ENCODE peak calls at places on chromosome 11, in ten cellular contexts. J is HL-60, R is stomach, D is HCT116, K is GM23338, E is upper lobe of left lung, B is sigmoid colon, T is Panc1, U is spleen, O is transverse colon. Q is an unnamed sample.

GRCh38 chr11:57458060-57458409 is 2.3 kb upstream of the RTN4RL2 start:
- DNase-seq in J (no peak), R (no peak), D (no peak), K (peak), E (no peak), B (no peak), T (no peak), U (no peak), O (no peak), Q (no peak)

GRCh38 chr11:126212089-126212660 is 593 bp downstream of the FAM118B start:
- DNase-seq in J (no peak), R (no peak), D (no peak), K (peak), E (no peak), B (no peak), T (no peak), U (no peak), O (no peak), Q (peak)

GRCh38 chr11:10426475-10426874 is 28.6 kb upstream of the AMPD3 start:
- DNase-seq in J (no peak), R (no peak), D (no peak), K (no peak), E (no peak), B (no peak), T (no peak), U (no peak), O (no peak), Q (no peak)

GRCh38 chr11:132941024-132941646 is 591.2 kb downstream of the OPCML start:
- DNase-seq in J (peak), R (no peak), D (no peak), K (peak), E (no peak), B (no peak), T (peak), U (no peak), O (no peak), Q (peak)

GRCh38 chr11:110490886-110491285 is 61.1 kb downstream of the FDX1 start:
- DNase-seq in J (no peak), R (no peak), D (no peak), K (no peak), E (no peak), B (no peak), T (no peak), U (no peak), O (no peak), Q (no peak)

GRCh38 chr11:125980421-125980820 is 34.6 kb downstream of the VSIG10L2 start:
- DNase-seq in J (no peak), R (no peak), D (no peak), K (no peak), E (no peak), B (no peak), T (no peak), U (no peak), O (no peak), Q (no peak)

GRCh38 chr11:97361812-97362378 is 972.1 kb downstream of the JRKL start:
- DNase-seq in J (no peak), R (no peak), D (no peak), K (no peak), E (no peak), B (no peak), T (no peak), U (no peak), O (no peak), Q (no peak)

GRCh38 chr11:46307785-46308341 is 30.4 kb downstream of the CREB3L1 start:
- DNase-seq in J (no peak), R (no peak), D (no peak), K (peak), E (peak), B (no peak), T (no peak), U (no peak), O (no peak), Q (no peak)

GRCh38 chr11:67114275-67114896 is 4.7 kb upstream of the KDM2A start:
- DNase-seq in J (no peak), R (no peak), D (no peak), K (no peak), E (no peak), B (no peak), T (no peak), U (no peak), O (no peak), Q (no peak)

GRCh38 chr11:6656936-6657335 is 1.3 kb upstream of the DCHS1 start:
- DNase-seq in J (no peak), R (no peak), D (no peak), K (peak), E (no peak), B (no peak), T (no peak), U (no peak), O (no peak), Q (no peak)

GRCh38 chr11:30585892-30586250 is 282 bp downstream of the MPPED2 start:
- DNase-seq in J (no peak), R (no peak), D (no peak), K (peak), E (peak), B (peak), T (no peak), U (no peak), O (peak), Q (no peak)

GRCh38 chr11:10038916-10039315 is 255.1 kb downstream of the SBF2 start:
- DNase-seq in J (peak), R (no peak), D (no peak), K (no peak), E (no peak), B (no peak), T (no peak), U (no peak), O (no peak), Q (no peak)

GRCh38 chr11:8744423-8744822 is 61.8 kb downstream of the RPL27A start:
- DNase-seq in J (no peak), R (no peak), D (no peak), K (no peak), E (no peak), B (no peak), T (no peak), U (no peak), O (no peak), Q (no peak)

GRCh38 chr11:22635689-22636088 is 10.1 kb upstream of the FANCF start:
- DNase-seq in J (no peak), R (no peak), D (no peak), K (peak), E (no peak), B (no peak), T (no peak), U (no peak), O (no peak), Q (no peak)

GRCh38 chr11:113087716-113088115 is 126.5 kb downstream of the NCAM1 start:
- DNase-seq in J (no peak), R (no peak), D (no peak), K (peak), E (no peak), B (no peak), T (no peak), U (no peak), O (no peak), Q (no peak)

GRCh38 chr11:67648796-67649613 is 1.5 kb downstream of the ACY3 start:
- DNase-seq in J (peak), R (no peak), D (no peak), K (no peak), E (peak), B (peak), T (no peak), U (peak), O (no peak), Q (no peak)

GRCh38 chr11:91846002-91846401 is 378.6 kb upstream of the FAT3 start:
- DNase-seq in J (no peak), R (no peak), D (no peak), K (no peak), E (no peak), B (no peak), T (no peak), U (no peak), O (no peak), Q (no peak)

GRCh38 chr11:93572171-93572570 is 29.0 kb upstream of the SMCO4 start:
- DNase-seq in J (no peak), R (no peak), D (no peak), K (no peak), E (no peak), B (no peak), T (no peak), U (no peak), O (no peak), Q (no peak)

GRCh38 chr11:59158206-59159068 is 13.5 kb upstream of the DTX4 start:
- DNase-seq in J (no peak), R (peak), D (peak), K (peak), E (no peak), B (no peak), T (no peak), U (no peak), O (peak), Q (peak)

GRCh38 chr11:67270256-67271211 is 4.3 kb downstream of the GRK2 start:
- DNase-seq in J (peak), R (no peak), D (no peak), K (peak), E (no peak), B (peak), T (no peak), U (peak), O (peak), Q (peak)

GRCh38 chr11:130979386-130979972 is 63.2 kb upstream of the SNX19 start:
- DNase-seq in J (no peak), R (no peak), D (no peak), K (peak), E (no peak), B (no peak), T (no peak), U (no peak), O (no peak), Q (peak)

GRCh38 chr11:68954970-68955958 is 25.5 kb downstream of the MRGPRD start:
- DNase-seq in J (peak), R (peak), D (no peak), K (peak), E (no peak), B (peak), T (no peak), U (peak), O (peak), Q (peak)

GRCh38 chr11:78313898-78314297 is 103.7 kb downstream of the GAB2 start:
- DNase-seq in J (no peak), R (no peak), D (no peak), K (no peak), E (no peak), B (no peak), T (no peak), U (no peak), O (peak), Q (no peak)

GRCh38 chr11:86193297-86194095 is 51.1 kb upstream of the EED start:
- DNase-seq in J (peak), R (peak), D (peak), K (peak), E (no peak), B (peak), T (peak), U (peak), O (peak), Q (peak)

GRCh38 chr11:113296447-113297205 is 17.8 kb upstream of the TTC12 start:
- DNase-seq in J (no peak), R (no peak), D (no peak), K (peak), E (no peak), B (no peak), T (no peak), U (no peak), O (no peak), Q (no peak)

GRCh38 chr11:125591659-125592304 is 870 bp upstream of the STT3A start:
- DNase-seq in J (no peak), R (peak), D (no peak), K (peak), E (peak), B (peak), T (peak), U (peak), O (peak), Q (peak)

GRCh38 chr11:4511846-4512245 is 29.4 kb downstream of the OR52K1 start:
- DNase-seq in J (no peak), R (no peak), D (no peak), K (no peak), E (no peak), B (no peak), T (no peak), U (no peak), O (no peak), Q (no peak)

GRCh38 chr11:118109231-118109630 is 22.5 kb upstream of the SMIM35 start:
- DNase-seq in J (no peak), R (no peak), D (no peak), K (no peak), E (no peak), B (no peak), T (no peak), U (no peak), O (no peak), Q (no peak)

GRCh38 chr11:65793144-65793581 is 6.3 kb downstream of the OVOL1 start:
- DNase-seq in J (no peak), R (peak), D (no peak), K (no peak), E (peak), B (no peak), T (no peak), U (no peak), O (peak), Q (no peak)

GRCh38 chr11:46677169-46677568 is 23.2 kb downstream of the ARHGAP1 start:
- DNase-seq in J (no peak), R (no peak), D (no peak), K (no peak), E (no peak), B (no peak), T (no peak), U (peak), O (no peak), Q (no peak)

GRCh38 chr11:116611998-116612620 is 160.7 kb downstream of the BUD13 start:
- DNase-seq in J (no peak), R (peak), D (no peak), K (no peak), E (no peak), B (peak), T (no peak), U (no peak), O (no peak), Q (no peak)

GRCh38 chr11:45917623-45918330 is at the start of gene PEX16:
- DNase-seq in J (peak), R (peak), D (peak), K (peak), E (peak), B (peak), T (peak), U (peak), O (peak), Q (peak)

GRCh38 chr11:45400594-45400993 is 114.5 kb upstream of the SYT13 start:
- DNase-seq in J (no peak), R (no peak), D (no peak), K (no peak), E (no peak), B (no peak), T (peak), U (no peak), O (no peak), Q (peak)

GRCh38 chr11:119478711-119479285 is 55.8 kb upstream of the THY1 start:
- DNase-seq in J (no peak), R (peak), D (no peak), K (peak), E (no peak), B (no peak), T (no peak), U (no peak), O (no peak), Q (no peak)

GRCh38 chr11:119481021-119481666 is 58.2 kb upstream of the THY1 start:
- DNase-seq in J (peak), R (peak), D (no peak), K (peak), E (peak), B (peak), T (peak), U (peak), O (peak), Q (peak)

GRCh38 chr11:119481667-119482400 is 58.9 kb upstream of the THY1 start:
- DNase-seq in J (no peak), R (peak), D (no peak), K (no peak), E (peak), B (no peak), T (no peak), U (peak), O (peak), Q (no peak)

GRCh38 chr11:119480375-119481020 is 57.5 kb upstream of the THY1 start:
- DNase-seq in J (no peak), R (no peak), D (no peak), K (no peak), E (no peak), B (no peak), T (no peak), U (no peak), O (no peak), Q (no peak)

DNA sequence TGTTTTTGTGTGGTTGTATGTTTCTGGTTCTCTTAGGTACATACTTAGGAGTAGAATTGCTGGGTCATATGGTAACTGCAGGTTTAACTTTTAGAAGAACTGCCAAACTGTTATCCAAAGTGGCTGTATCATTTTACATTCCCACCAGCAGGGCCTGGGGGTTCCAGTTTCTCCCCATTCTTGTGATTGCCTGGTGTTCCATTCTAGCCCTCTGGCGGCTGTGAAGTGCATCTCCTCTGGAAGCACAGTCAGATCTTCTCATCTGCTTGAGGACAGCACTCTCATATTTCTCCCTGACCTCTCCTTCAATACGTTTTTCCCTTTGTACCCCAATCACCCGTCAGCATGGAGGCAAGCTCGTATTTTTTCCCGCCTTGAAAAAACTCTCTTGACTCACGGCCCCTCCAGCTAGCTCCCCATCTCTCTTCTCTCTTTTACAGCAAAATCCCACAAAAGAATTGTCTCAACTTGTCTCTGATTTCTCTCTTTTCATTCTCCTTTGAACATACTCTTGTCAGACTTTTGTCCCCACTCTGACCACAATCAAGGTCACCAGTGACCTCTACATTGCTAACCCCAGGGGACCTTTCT is 56.8 kb upstream of the THY1 start:
- DNase-seq in J (no peak), R (no peak), D (no peak), K (peak), E (no peak), B (no peak), T (no peak), U (no peak), O (no peak), Q (peak)
- TF ChIP-seq CTCF in J (peak), R (no peak), D (peak), K (peak), E (no peak), B (no peak), T (peak), U (no peak), O (no peak), Q (peak)

DNA sequence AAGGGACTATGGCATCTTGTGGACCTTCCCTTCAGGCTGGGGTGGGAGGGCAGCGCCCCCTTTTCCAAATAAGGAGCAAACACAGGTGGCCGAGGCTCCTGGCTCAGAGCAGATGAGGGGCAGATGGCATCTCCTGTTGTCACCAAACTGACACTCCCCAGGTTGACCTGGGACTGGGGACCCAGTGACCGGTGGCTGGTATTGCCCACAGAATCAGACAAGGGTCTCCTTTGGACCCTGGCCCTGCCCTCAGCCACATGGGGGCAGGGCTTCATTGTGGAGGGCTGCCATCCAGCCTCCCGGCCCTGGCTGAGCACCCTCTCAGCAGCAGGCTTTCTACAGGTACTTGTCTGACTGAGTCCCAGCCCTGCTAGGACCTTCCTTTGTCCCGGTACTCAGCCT is 842 bp upstream of the SIGIRR start:
- DNase-seq in J (no peak), R (no peak), D (no peak), K (no peak), E (no peak), B (no peak), T (no peak), U (peak), O (peak), Q (no peak)
- H3K4me3 ChIP-seq in J (no peak), R (peak), D (peak), K (peak), E (peak), B (peak), T (no peak), U (peak), O (peak), Q (no peak)

GRCh38 chr11:99534812-99535211 is 514.1 kb downstream of the CNTN5 start:
- DNase-seq in J (no peak), R (no peak), D (no peak), K (no peak), E (no peak), B (no peak), T (no peak), U (no peak), O (no peak), Q (no peak)

GRCh38 chr11:99535819-99536218 is 515.1 kb downstream of the CNTN5 start:
- DNase-seq in J (no peak), R (no peak), D (no peak), K (no peak), E (no peak), B (no peak), T (no peak), U (no peak), O (no peak), Q (no peak)

GRCh38 chr11:99531468-99531867 is 510.7 kb downstream of the CNTN5 start:
- DNase-seq in J (no peak), R (no peak), D (no peak), K (no peak), E (peak), B (no peak), T (no peak), U (peak), O (no peak), Q (no peak)

GRCh38 chr11:99535406-99535805 is 514.7 kb downstream of the CNTN5 start:
- DNase-seq in J (no peak), R (no peak), D (no peak), K (no peak), E (no peak), B (no peak), T (no peak), U (no peak), O (no peak), Q (no peak)
- TF ChIP-seq POLR2AphosphoS5 in J (no peak), R (no peak), D (no peak), K (no peak), E (no peak), B (no peak), T (no peak), U (no peak), O (no peak), Q (no peak)

DNA sequence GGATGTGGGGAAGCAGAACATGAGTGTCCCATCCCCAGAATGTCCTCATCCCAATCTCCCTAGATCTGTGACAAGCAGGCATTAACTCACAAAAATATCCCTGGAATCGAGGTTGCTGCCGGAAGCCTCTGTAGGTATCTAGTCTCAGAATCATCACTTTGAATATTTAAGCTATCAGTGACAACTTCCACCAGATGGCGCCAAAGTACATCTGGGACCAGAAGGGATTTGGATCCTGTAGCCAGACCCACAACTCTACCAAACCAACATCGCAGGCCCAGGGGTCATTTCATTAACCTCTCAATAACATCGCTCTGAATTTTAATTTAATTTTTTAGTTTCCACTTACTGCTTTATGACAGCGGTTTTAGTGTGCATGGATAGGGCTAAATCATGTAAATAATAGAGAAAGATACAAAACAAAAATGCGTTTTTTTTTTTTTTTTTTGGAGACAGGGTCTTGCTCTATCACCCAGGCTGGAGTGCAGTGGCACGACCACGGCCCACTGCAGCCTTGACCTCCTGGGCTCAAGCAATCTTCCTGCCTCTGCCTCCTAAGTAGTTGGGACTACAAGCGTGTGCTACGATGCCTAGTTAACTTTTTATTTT is 1.1 kb upstream of the EXT2 start:
- DNase-seq in J (peak), R (peak), D (peak), K (peak), E (no peak), B (peak), T (peak), U (peak), O (peak), Q (peak)
- TF ChIP-seq CTCF in J (peak), R (no peak), D (peak), K (peak), E (peak), B (peak), T (peak), U (peak), O (peak), Q (peak)

GRCh38 chr11:26993965-26994446 is at the start of gene FIBIN:
- DNase-seq in J (no peak), R (no peak), D (no peak), K (peak), E (peak), B (peak), T (no peak), U (peak), O (peak), Q (no peak)
- H3K4me3 ChIP-seq in J (no peak), R (peak), D (no peak), K (peak), E (peak), B (peak), T (no peak), U (peak), O (peak), Q (no peak)